ENCODE peak calls at places on chromosomes 5 and 9, in nine cellular contexts. E is uterus, V is AG09309, L is PC-3, J is pancreas, B is choroid plexus epithelial cell, Y is WTC11, X is HFF-Myc, N is fibroblast of lung. P is an unnamed sample.

GRCh38 chr9:107738789-107739188 is 249.2 kb upstream of the KLF4 start:
- DNase-seq in E (peak; percentile 29), V (no peak), L (peak; percentile 54), J (no peak), B (no peak), Y (no peak), X (no peak), N (peak; percentile 45), P (peak; percentile 39)

GRCh38 chr9:75086443-75087278 is 1.3 kb downstream of the NMRK1 start:
- DNase-seq in E (peak; percentile 26), V (no peak), L (no peak), J (no peak), B (no peak), Y (peak; percentile 16), X (no peak), N (no peak), P (no peak)

GRCh38 chr9:3181049-3181953 is 337.4 kb upstream of the PUM3 start:
- DNase-seq in E (no peak), V (no peak), L (peak; percentile 48), J (peak; percentile 71), B (peak; percentile 23), Y (peak; percentile 75), X (no peak), N (peak; percentile 18), P (peak; percentile 40)

GRCh38 chr9:6272229-6272597 is 56.0 kb upstream of the TPD52L3 start:
- DNase-seq in E (peak; percentile 62), V (peak; percentile 90), L (peak; percentile 32), J (no peak), B (peak; percentile 95), Y (no peak), X (no peak), N (peak; percentile 88), P (peak; percentile 73)

GRCh38 chr5:138159666-138160065 is 18.8 kb downstream of the BRD8 start:
- DNase-seq in E (no peak), V (no peak), L (no peak), J (no peak), B (no peak), Y (no peak), X (no peak), N (no peak), P (no peak)

GRCh38 chr9:131839281-131840084 is 99.6 kb upstream of the RAPGEF1 start:
- DNase-seq in E (no peak), V (peak; percentile 2), L (peak; percentile 74), J (no peak), B (peak; percentile 71), Y (no peak), X (peak; percentile 25), N (peak; percentile 80), P (peak; percentile 65)

GRCh38 chr5:159905496-159905895 is 10.8 kb upstream of the ADRA1B start:
- DNase-seq in E (no peak), V (no peak), L (peak; percentile 98), J (no peak), B (peak; percentile 76), Y (no peak), X (no peak), N (peak; percentile 99), P (peak; percentile 96)

GRCh38 chr5:158478139-158478538 is 619.2 kb upstream of the CLINT1 start:
- DNase-seq in E (no peak), V (no peak), L (no peak), J (no peak), B (no peak), Y (no peak), X (no peak), N (no peak), P (no peak)

GRCh38 chr5:132044207-132044606 is 16.2 kb upstream of the IL3 start:
- DNase-seq in E (no peak), V (no peak), L (no peak), J (no peak), B (no peak), Y (no peak), X (no peak), N (no peak), P (no peak)

GRCh38 chr5:123398058-123398728 is 25.0 kb downstream of the CEP120 start:
- DNase-seq in E (no peak), V (no peak), L (no peak), J (no peak), B (no peak), Y (no peak), X (no peak), N (no peak), P (no peak)

GRCh38 chr5:146369691-146370090 is 31.1 kb downstream of the POU4F3 start:
- DNase-seq in E (no peak), V (peak; percentile 24), L (peak; percentile 53), J (no peak), B (peak; percentile 65), Y (no peak), X (no peak), N (peak; percentile 92), P (peak; percentile 38)

GRCh38 chr5:150053231-150053626 is 33.1 kb downstream of the CSF1R start:
- DNase-seq in E (no peak), V (peak; percentile 52), L (peak; percentile 90), J (no peak), B (peak; percentile 80), Y (no peak), X (peak; percentile 42), N (peak; percentile 84), P (peak; percentile 74)

GRCh38 chr5:12883395-12883794 is 979.1 kb upstream of the CTNND2 start:
- DNase-seq in E (no peak), V (no peak), L (no peak), J (no peak), B (no peak), Y (peak; percentile 47), X (no peak), N (no peak), P (no peak)

GRCh38 chr9:127904888-127905728 is 5.7 kb upstream of the ST6GALNAC6 start:
- DNase-seq in E (peak; percentile 18), V (no peak), L (no peak), J (no peak), B (no peak), Y (no peak), X (no peak), N (no peak), P (no peak)

GRCh38 chr9:35195683-35196082 is 33.9 kb downstream of the UNC13B start:
- DNase-seq in E (no peak), V (no peak), L (no peak), J (no peak), B (peak; percentile 72), Y (no peak), X (no peak), N (peak; percentile 23), P (no peak)

GRCh38 chr5:6371079-6371810 is 7.1 kb downstream of the MED10 start:
- DNase-seq in E (no peak), V (no peak), L (no peak), J (no peak), B (no peak), Y (no peak), X (no peak), N (no peak), P (no peak)

GRCh38 chr9:37968228-37968672 is 64.3 kb upstream of the SLC25A51 start:
- DNase-seq in E (no peak), V (peak; percentile 52), L (peak; percentile 57), J (peak; percentile 23), B (peak; percentile 54), Y (no peak), X (no peak), N (peak; percentile 79), P (peak; percentile 87)

GRCh38 chr9:2816476-2817141 is 27.3 kb downstream of the PUM3 start:
- DNase-seq in E (no peak), V (peak; percentile 88), L (no peak), J (no peak), B (peak; percentile 85), Y (no peak), X (no peak), N (peak; percentile 97), P (no peak)

GRCh38 chr5:61277190-61277589 is 54.9 kb upstream of the ZSWIM6 start:
- DNase-seq in E (no peak), V (no peak), L (no peak), J (no peak), B (peak; percentile 69), Y (no peak), X (no peak), N (peak; percentile 58), P (peak; percentile 34)

DNA sequence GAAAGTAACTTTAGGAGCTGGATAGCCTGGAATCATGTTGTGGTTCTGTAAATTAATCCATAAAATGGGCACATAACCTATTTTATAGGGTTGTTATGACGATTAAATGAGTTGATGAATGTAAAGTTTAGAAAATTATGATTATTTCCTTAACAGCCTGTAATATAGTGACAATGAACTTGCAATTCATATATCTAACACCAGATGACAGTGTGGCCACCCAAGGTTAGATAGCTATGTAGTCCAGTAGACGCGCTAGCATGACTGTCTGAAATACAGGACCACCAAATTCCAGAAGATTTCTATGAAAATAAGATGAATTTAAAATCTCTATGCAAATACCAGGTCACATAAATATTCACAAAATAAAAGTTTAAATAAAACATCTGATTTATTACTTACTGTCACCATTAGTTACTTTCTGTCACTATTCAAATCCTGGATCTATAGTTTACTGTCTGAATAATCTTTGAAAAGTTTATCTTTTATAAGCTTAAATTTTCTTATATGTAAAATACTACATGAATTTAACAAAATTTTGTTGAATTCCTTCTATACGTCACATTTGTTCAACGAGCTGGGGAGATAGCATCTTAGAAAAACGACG is 26.1 kb upstream of the MACIR start:
- DNase-seq in E (no peak), V (no peak), L (peak; percentile 77), J (no peak), B (peak; percentile 79), Y (no peak), X (peak; percentile 16), N (peak; percentile 44), P (peak; percentile 50)
- TF ChIP-seq CTCF in E (peak; percentile 52), V (peak; percentile 69), L (peak; percentile 97), J (peak; percentile 71), B (peak; percentile 86), Y (peak; percentile 50), X (peak; percentile 72), N (peak; percentile 84), P (peak; percentile 79)

GRCh38 chr5:141430332-141431113 is at the start of gene PCDHGA12:
- DNase-seq in E (peak; percentile 44), V (peak; percentile 90), L (no peak), J (no peak), B (peak; percentile 85), Y (no peak), X (peak; percentile 65), N (peak; percentile 82), P (peak; percentile 89)
- TF ChIP-seq CTCF in E (peak; percentile 18), V (peak; percentile 73), L (no peak), J (no peak), B (peak; percentile 66), Y (no peak), X (peak; percentile 49), N (peak; percentile 69), P (peak; percentile 30)

DNA sequence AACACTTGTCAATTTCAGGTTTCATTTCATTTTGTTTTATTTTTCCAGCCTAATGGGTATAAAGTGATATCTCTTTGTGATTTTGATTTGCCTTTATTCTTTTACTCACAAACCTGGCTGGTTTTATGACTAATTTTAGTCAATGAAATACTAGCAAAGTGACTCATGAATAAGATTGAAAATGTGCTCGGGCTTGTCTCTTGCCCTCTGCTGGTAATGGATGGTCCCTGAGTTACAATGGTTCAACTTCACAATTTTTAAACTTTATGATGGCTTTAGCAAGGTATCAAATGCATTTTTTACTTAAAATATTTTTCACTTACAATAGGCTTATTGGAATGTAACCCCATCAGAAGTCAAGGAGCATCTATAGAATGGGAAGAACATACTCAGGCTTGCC is 431.4 kb upstream of the CCNG1 start:
- DNase-seq in E (no peak), V (no peak), L (peak; percentile 72), J (no peak), B (no peak), Y (no peak), X (no peak), N (peak; percentile 1), P (peak; percentile 63)
- TF ChIP-seq CTCF in E (no peak), V (no peak), L (peak; percentile 70), J (no peak), B (no peak), Y (no peak), X (no peak), N (no peak), P (peak; percentile 64)

GRCh38 chr5:122076023-122076422 is 2.0 kb downstream of the LOX start:
- DNase-seq in E (no peak), V (no peak), L (no peak), J (no peak), B (peak; percentile 63), Y (no peak), X (no peak), N (peak; percentile 48), P (peak; percentile 73)
- TF ChIP-seq CTCF in E (no peak), V (no peak), L (no peak), J (no peak), B (peak; percentile 42), Y (no peak), X (no peak), N (peak; percentile 38), P (no peak)

P was measured in MCF 10A.